ENCODE peak calls at places on chromosomes 4 and X, in five cellular contexts. K is fibroblast of pulmonary artery; J is EL; G is Kasumi-1; T is naive thymus-derived CD4-positive, alpha-beta T cell. V is an unnamed sample.

GRCh38 chr4:16626945-16627344 is 271.5 kb downstream of the LDB2 start:
- DNase-seq in K (peak), J (peak), G (no peak), T (no peak), V (no peak)

GRCh38 chr4:169132561-169133305 is 122.7 kb upstream of the CBR4 start:
- DNase-seq in K (no peak), J (peak), G (no peak), T (no peak), V (no peak)

GRCh38 chrX:105190252-105190853 is 30.1 kb downstream of the TEX13A start:
- DNase-seq in K (peak), J (peak), G (peak), T (no peak), V (peak)

GRCh38 chrX:13816899-13817298 is at the start of gene GPM6B:
- DNase-seq in K (no peak), J (no peak), G (no peak), T (no peak), V (no peak)

GRCh38 chrX:80174925-80175574 is 160.5 kb downstream of the TBX22 start:
- DNase-seq in K (peak), J (no peak), G (no peak), T (no peak), V (no peak)

GRCh38 chr4:55819634-55820033 is at the start of gene EXOC1L:
- DNase-seq in K (peak), J (peak), G (no peak), T (no peak), V (no peak)

GRCh38 chrX:63275127-63275526 is 76.0 kb downstream of the SPIN4 start:
- DNase-seq in K (peak), J (peak), G (no peak), T (no peak), V (no peak)

GRCh38 chr4:163505374-163505773 is 10.9 kb downstream of the TMA16 start:
- DNase-seq in K (peak), J (peak), G (no peak), T (no peak), V (no peak)

GRCh38 chr4:633976-634598 is 8.7 kb downstream of the PDE6B start:
- DNase-seq in K (no peak), J (no peak), G (no peak), T (no peak), V (no peak)